ENCODE peak calls at places on chromosome 7, in four cellular contexts. E, J, N and M are unnamed samples.

GRCh38 chr7:38310601-38311057 is 37.2 kb upstream of the TARP start:
- DNase-seq in E (no peak), J (no peak), N (peak), M (no peak)

GRCh38 chr7:101913876-101914275 is 96.5 kb downstream of the CUX1 start:
- DNase-seq in E (no peak), J (no peak), N (no peak), M (no peak)

GRCh38 chr7:131105803-131106680 is 221.6 kb upstream of the MKLN1 start:
- DNase-seq in E (peak), J (peak), N (peak), M (peak)

GRCh38 chr7:158246960-158247673 is 340.5 kb downstream of the PTPRN2 start:
- DNase-seq in E (no peak), J (no peak), N (no peak), M (no peak)

GRCh38 chr7:36970551-36971514 is 246.5 kb upstream of the AOAH start:
- DNase-seq in E (no peak), J (no peak), N (no peak), M (no peak)

GRCh38 chr7:136039577-136040345 is 62.6 kb upstream of the MTPN start:
- DNase-seq in E (no peak), J (no peak), N (no peak), M (no peak)

GRCh38 chr7:105713488-105714465 is 132.5 kb upstream of the EFCAB10 start:
- DNase-seq in E (no peak), J (no peak), N (no peak), M (no peak)

GRCh38 chr7:22647451-22648257 is 79.3 kb upstream of the IL6 start:
- DNase-seq in E (no peak), J (no peak), N (no peak), M (no peak)

GRCh38 chr7:73596191-73597065 is 18.0 kb upstream of the TBL2 start:
- DNase-seq in E (no peak), J (no peak), N (no peak), M (no peak)

GRCh38 chr7:73602721-73603651 is 21.3 kb downstream of the MLXIPL start:
- DNase-seq in E (no peak), J (no peak), N (no peak), M (no peak)

GRCh38 chr7:73599916-73600315 is 21.5 kb upstream of the TBL2 start:
- DNase-seq in E (no peak), J (no peak), N (no peak), M (no peak)

GRCh38 chr7:73597978-73598782 is 19.8 kb upstream of the TBL2 start:
- DNase-seq in E (no peak), J (no peak), N (no peak), M (no peak)

GRCh38 chr7:73599151-73599882 is 20.9 kb upstream of the TBL2 start:
- DNase-seq in E (no peak), J (no peak), N (no peak), M (no peak)
- H3K27ac ChIP-seq in E (no peak), J (no peak), N (no peak), M (no peak)

GRCh38 chr7:128739990-128740682 is 977 bp downstream of the CALU start:
- DNase-seq in E (no peak), J (no peak), N (no peak), M (no peak)

GRCh38 chr7:128740996-128741395 is 1.8 kb downstream of the CALU start:
- DNase-seq in E (no peak), J (no peak), N (no peak), M (no peak)

GRCh38 chr7:128742206-128742605 is 3.0 kb downstream of the CALU start:
- DNase-seq in E (no peak), J (no peak), N (no peak), M (no peak)

GRCh38 chr7:128743112-128743772 is 4.1 kb downstream of the CALU start:
- DNase-seq in E (no peak), J (no peak), N (no peak), M (no peak)

GRCh38 chr7:128741491-128741890 is 2.3 kb downstream of the CALU start:
- DNase-seq in E (no peak), J (no peak), N (no peak), M (no peak)
- H3K27ac ChIP-seq in E (no peak), J (peak), N (peak), M (no peak)

DNA sequence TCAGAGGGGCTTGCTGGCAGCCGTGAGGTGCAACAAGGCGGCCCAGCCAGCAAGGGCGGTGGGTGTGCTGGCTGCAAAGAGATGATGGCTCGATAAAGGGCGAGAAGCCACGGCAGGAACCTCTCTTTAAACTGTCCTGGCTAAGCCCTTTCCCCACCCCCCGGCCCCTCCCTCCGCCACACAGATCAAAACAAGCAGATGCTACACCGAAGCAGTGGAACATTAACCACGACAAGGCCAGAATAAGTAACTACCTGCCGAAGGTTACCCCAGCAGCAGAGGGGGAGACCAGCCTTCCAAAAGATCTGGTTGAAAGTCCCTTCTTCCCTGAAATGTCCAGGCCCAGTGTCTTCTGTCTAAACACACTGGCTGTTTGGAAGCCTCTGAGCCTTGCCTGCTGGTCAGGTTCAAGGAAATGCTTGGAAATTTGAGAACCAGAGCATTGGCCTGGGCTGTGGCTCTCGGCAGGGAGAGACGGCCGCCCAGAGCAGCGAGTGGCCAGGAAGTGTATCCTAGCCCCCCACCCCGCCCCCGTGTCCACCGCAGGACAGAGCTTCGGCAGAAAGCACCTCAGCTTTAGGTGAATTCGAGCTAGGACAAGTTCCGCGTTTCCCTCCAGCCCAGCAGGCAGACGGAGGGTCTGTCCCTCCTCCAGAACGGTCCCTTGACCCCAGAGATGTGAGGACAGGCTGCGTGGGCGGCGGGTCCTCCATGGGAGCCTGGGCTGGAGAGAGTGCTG is 2.1 kb downstream of the FAM20C start:
- DNase-seq in E (no peak), J (no peak), N (no peak), M (no peak)
- H3K27ac ChIP-seq in E (no peak), J (no peak), N (peak), M (peak)

GRCh38 chr7:72622532-72622931 is 205.5 kb downstream of the TYW1B start:
- DNase-seq in E (no peak), J (no peak), N (no peak), M (no peak)
- H3K27ac ChIP-seq in E (no peak), J (no peak), N (peak), M (no peak)

GRCh38 chr7:134473861-134474291 is 15.0 kb upstream of the AKR1B1 start:
- DNase-seq in E (no peak), J (no peak), N (no peak), M (no peak)
- H3K27ac ChIP-seq in E (no peak), J (no peak), N (no peak), M (no peak)

GRCh38 chr7:55537458-55537825 is 34.9 kb downstream of the VOPP1 start:
- DNase-seq in E (no peak), J (no peak), N (no peak), M (no peak)

GRCh38 chr7:55534262-55534915 is 37.9 kb downstream of the VOPP1 start:
- DNase-seq in E (peak), J (peak), N (no peak), M (peak)

GRCh38 chr7:55536619-55537457 is 35.5 kb downstream of the VOPP1 start:
- DNase-seq in E (no peak), J (no peak), N (no peak), M (no peak)

GRCh38 chr7:55534916-55535636 is 37.2 kb downstream of the VOPP1 start:
- DNase-seq in E (no peak), J (no peak), N (no peak), M (no peak)

GRCh38 chr7:55535637-55536016 is 36.7 kb downstream of the VOPP1 start:
- DNase-seq in E (no peak), J (no peak), N (no peak), M (no peak)
- H3K27ac ChIP-seq in E (no peak), J (no peak), N (peak), M (no peak)

DNA sequence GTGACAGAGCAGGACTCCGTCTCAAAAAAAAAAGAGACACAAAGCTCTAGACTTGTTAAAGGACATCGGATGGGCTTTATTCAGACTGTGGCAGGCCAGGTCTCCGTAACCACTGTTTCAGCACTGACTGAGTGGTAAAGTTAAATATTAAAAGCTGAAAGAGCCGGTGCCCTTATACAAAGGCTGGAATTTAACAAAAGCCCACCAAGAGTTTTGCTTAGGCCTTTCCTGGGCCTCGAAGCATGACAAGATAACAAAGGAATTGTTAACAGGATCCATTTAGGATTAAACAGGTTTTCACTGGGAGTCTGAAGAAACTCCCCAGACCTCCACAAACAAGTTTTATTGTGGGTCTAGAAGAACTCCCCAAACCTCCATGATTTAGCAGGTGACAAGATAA is 727.8 kb downstream of the TYW1 start:
- DNase-seq in E (no peak), J (no peak), N (no peak), M (no peak)
- H3K27ac ChIP-seq in E (no peak), J (no peak), N (no peak), M (no peak)

GRCh38 chr7:35755711-35756110 is 45.1 kb upstream of the SEPTIN7 start:
- DNase-seq in E (no peak), J (no peak), N (no peak), M (no peak)
- H3K27ac ChIP-seq in E (no peak), J (no peak), N (peak), M (peak)

GRCh38 chr7:27116962-27117686 is 13.4 kb downstream of the HOXA4 start:
- DNase-seq in E (no peak), J (no peak), N (no peak), M (no peak)

GRCh38 chr7:27115161-27116018 is 12.9 kb upstream of the HOXA2 start:
- DNase-seq in E (no peak), J (no peak), N (no peak), M (no peak)

GRCh38 chr7:27117687-27118491 is 12.7 kb downstream of the HOXA4 start:
- DNase-seq in E (no peak), J (no peak), N (no peak), M (no peak)

GRCh38 chr7:27116019-27116411 is 13.5 kb upstream of the HOXA2 start:
- DNase-seq in E (no peak), J (no peak), N (no peak), M (no peak)

GRCh38 chr7:27116521-27116946 is 14.0 kb downstream of the HOXA4 start:
- DNase-seq in E (no peak), J (no peak), N (no peak), M (no peak)
- H3K27ac ChIP-seq in E (no peak), J (no peak), N (peak), M (no peak)

DNA sequence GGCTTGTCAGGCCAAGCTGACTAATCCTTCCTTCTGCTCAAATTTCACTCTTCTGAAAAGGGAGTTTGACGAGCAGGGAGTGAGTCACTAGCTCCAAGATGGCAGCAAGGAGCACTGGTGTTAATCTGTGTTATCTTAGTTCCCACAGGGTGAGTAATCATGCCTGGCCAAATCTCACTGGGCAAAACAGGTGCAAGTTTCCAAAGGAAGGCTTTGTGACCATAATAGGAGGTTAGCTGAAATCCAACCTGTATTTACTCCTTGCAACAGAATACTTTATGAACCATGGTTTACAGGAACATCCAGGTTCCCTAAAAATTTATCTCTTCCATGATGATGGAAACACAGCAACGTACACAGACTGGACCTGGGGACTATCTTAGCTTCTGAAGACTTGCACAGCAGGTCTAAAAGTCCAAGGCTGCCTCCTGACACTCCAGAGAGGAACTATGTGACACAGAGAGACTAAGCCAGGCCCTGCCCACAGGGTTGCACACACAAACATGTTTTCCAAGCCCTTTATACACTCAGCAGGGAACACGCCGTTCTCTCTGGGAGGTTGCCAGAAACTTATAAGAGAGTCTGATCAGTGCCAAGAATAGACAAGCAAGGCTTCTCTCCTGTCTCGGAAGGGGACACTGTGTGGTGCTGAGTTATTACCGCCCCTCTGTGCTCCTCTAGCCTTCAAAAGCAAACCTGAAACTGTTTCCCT is 46.3 kb downstream of the PDK4 start:
- DNase-seq in E (no peak), J (no peak), N (peak), M (peak)
- H3K27ac ChIP-seq in E (no peak), J (no peak), N (peak), M (peak)